ENCODE peak calls at places on chromosomes 13 and 19, in ten cellular contexts. Z is brain microvascular endothelial cell; F is A673; M is C1 segment of cervical spinal cord; G is activated gamma-delta T cell; K is activated CD8-positive, alpha-beta memory T cell treated with anti-CD3 and anti-CD28 coated beads for 1 hour; O is ureter; P is MV-4-11; Y is activated CD4-positive, alpha-beta T cell treated with anti-CD3 and anti-CD28 coated beads for 48 hours; V is gastrocnemius medialis. D is an unnamed sample.

GRCh38 chr19:40613669-40614594 is 12.8 kb downstream of the LTBP4 start:
- DNase-seq in Y (peak; percentile 93), P (peak; percentile 88), G (peak; percentile 56), K (peak; percentile 64), O (peak; percentile 85), V (peak; percentile 58), M (peak; percentile 39), Z (peak; percentile 85), F (peak; percentile 94), D (no peak)

GRCh38 chr19:19212866-19213265 is 1.1 kb downstream of the NCAN start:
- DNase-seq in P (no peak), Y (no peak), V (no peak), K (no peak), M (no peak), Z (no peak), O (no peak), G (no peak), F (no peak), D (no peak)

GRCh38 chr19:34989248-34989797 is 10.8 kb upstream of the GRAMD1A start:
- DNase-seq in F (no peak), M (no peak), Y (no peak), Z (no peak), O (no peak), P (no peak), K (no peak), V (no peak), G (no peak), D (no peak)

GRCh38 chr19:15264061-15264932 is 32.0 kb upstream of the EPHX3 start:
- DNase-seq in G (no peak), M (peak; percentile 64), Y (peak; percentile 82), P (peak; percentile 34), V (peak; percentile 65), K (peak; percentile 40), Z (peak; percentile 51), O (peak; percentile 78), F (peak; percentile 80), D (peak; percentile 71)

GRCh38 chr13:74990992-74991391 is 491.0 kb downstream of the TBC1D4 start:
- DNase-seq in Z (no peak), G (no peak), K (no peak), Y (no peak), V (no peak), P (no peak), O (no peak), F (no peak), M (no peak), D (no peak)

GRCh38 chr13:100124265-100124664 is 35.4 kb downstream of the PCCA start:
- DNase-seq in Z (peak; percentile 60), V (no peak), F (peak; percentile 90), K (no peak), O (no peak), M (no peak), Y (no peak), G (no peak), P (peak; percentile 86), D (no peak)

GRCh38 chr13:49545661-49546060 is 39.7 kb downstream of the RCBTB1 start:
- DNase-seq in Y (no peak), G (no peak), Z (no peak), M (no peak), V (no peak), K (no peak), F (no peak), O (no peak), P (no peak), D (no peak)

GRCh38 chr13:41054919-41055619 is 6.2 kb upstream of the WBP4 start:
- DNase-seq in Z (no peak), G (no peak), K (no peak), Y (no peak), F (peak; percentile 49), O (no peak), P (no peak), M (no peak), V (no peak), D (no peak)

GRCh38 chr19:7841751-7842660 is 12.0 kb downstream of the EVI5L start:
- DNase-seq in V (no peak), P (no peak), Y (no peak), K (no peak), M (no peak), F (no peak), Z (no peak), O (no peak), G (no peak), D (no peak)

GRCh38 chr13:113854238-113855011 is 9.5 kb downstream of the GAS6 start:
- DNase-seq in G (no peak), O (peak; percentile 49), M (peak; percentile 55), P (peak; percentile 76), V (peak; percentile 54), Y (no peak), K (no peak), Z (no peak), F (no peak), D (no peak)

GRCh38 chr19:45357445-45357783 is 13.0 kb downstream of the ERCC2 start:
- DNase-seq in K (no peak), F (no peak), V (no peak), Z (no peak), P (no peak), G (no peak), O (no peak), Y (no peak), M (no peak), D (no peak)

GRCh38 chr19:6007866-6008265 is 29.9 kb upstream of the RANBP3 start:
- DNase-seq in O (no peak), G (no peak), P (no peak), K (no peak), Y (no peak), V (no peak), F (no peak), M (no peak), Z (no peak), D (no peak)

GRCh38 chr19:56839665-56840451 is 668 bp downstream of the PEG3 start:
- DNase-seq in P (no peak), V (peak; percentile 83), O (peak; percentile 94), Z (peak; percentile 72), Y (peak; percentile 18), K (no peak), F (peak; percentile 97), G (no peak), M (peak; percentile 93), D (no peak)

GRCh38 chr19:17841810-17842662 is 5.7 kb downstream of the JAK3 start:
- DNase-seq in G (no peak), P (no peak), V (peak; percentile 22), K (no peak), Y (peak; percentile 87), M (peak; percentile 35), Z (peak; percentile 84), F (peak; percentile 94), O (peak; percentile 95), D (peak; percentile 50)

GRCh38 chr13:41137241-41137640 is 4.6 kb upstream of the KBTBD6 start:
- DNase-seq in F (no peak), P (no peak), O (no peak), K (no peak), Y (no peak), M (no peak), G (no peak), V (no peak), Z (no peak), D (no peak)

GRCh38 chr19:6216236-6216995 is 63.4 kb downstream of the MLLT1 start:
- DNase-seq in V (no peak), Z (no peak), G (no peak), F (no peak), O (no peak), K (no peak), P (no peak), M (no peak), Y (no peak), D (no peak)

GRCh38 chr13:112690242-112690943 is 555 bp downstream of the ATP11A start:
- DNase-seq in K (no peak), G (no peak), O (peak; percentile 51), P (no peak), Y (peak; percentile 45), Z (no peak), M (peak; percentile 43), F (no peak), V (no peak), D (peak; percentile 36)

GRCh38 chr13:42893346-42893745 is 98.7 kb downstream of the EPSTI1 start:
- DNase-seq in Y (no peak), K (no peak), F (no peak), O (no peak), M (no peak), V (peak; percentile 19), P (peak; percentile 54), Z (peak; percentile 53), G (no peak), D (no peak)

GRCh38 chr13:62960723-62961122 is 1545.1 kb upstream of the PCDH20 start:
- DNase-seq in G (no peak), Y (no peak), O (no peak), F (no peak), Z (no peak), P (no peak), K (no peak), V (no peak), M (no peak), D (no peak)

GRCh38 chr13:20359335-20359734 is 127.2 kb upstream of the GJB6 start:
- DNase-seq in P (peak; percentile 96), G (no peak), Z (peak; percentile 94), O (no peak), M (no peak), K (no peak), Y (no peak), V (no peak), F (peak; percentile 12), D (no peak)

GRCh38 chr13:106286811-106287210 is 248.7 kb downstream of the EFNB2 start:
- DNase-seq in G (no peak), O (no peak), Y (no peak), Z (no peak), K (no peak), P (no peak), F (no peak), V (no peak), M (no peak), D (no peak)